ENCODE peak calls at places on chromosomes 13 and 19, in ten cellular contexts. E is tibial artery; R is left ventricle myocardium inferior; C is hypothalamus; J is stimulated activated naive CD4-positive, alpha-beta T cell; T is GM23248; P is dermis microvascular lymphatic vessel endothelial cell; W is stimulated activated CD8-positive, alpha-beta memory T cell treated with anti-CD3 and anti-CD28 coated beads, Interleukin-4, amount 100 ng/mL, for 4 hours; K is HuH-7.5; B is HS-5. I is an unnamed sample.

GRCh38 chr13:90445179-90445578 is 902.3 kb upstream of the MIR17HG start:
- DNase-seq in E (no peak), K (no peak), P (peak; percentile 62), T (peak; percentile 93), R (no peak), C (no peak), B (peak; percentile 60), J (no peak), W (no peak), I (no peak)

GRCh38 chr13:74795526-74795925 is 661.3 kb upstream of the KLF12 start:
- DNase-seq in W (no peak), B (no peak), J (no peak), T (no peak), P (no peak), C (no peak), R (no peak), K (no peak), E (no peak), I (no peak)

GRCh38 chr13:83048419-83048818 is 833.9 kb downstream of the SLITRK1 start:
- DNase-seq in B (peak; percentile 1), W (no peak), R (no peak), J (no peak), C (no peak), K (no peak), P (no peak), E (no peak), T (peak; percentile 60), I (no peak)

GRCh38 chr19:5434970-5435641 is 20.1 kb upstream of the ZNRF4 start:
- DNase-seq in R (no peak), C (no peak), P (peak; percentile 13), W (peak; percentile 14), B (peak; percentile 35), E (no peak), T (peak; percentile 98), K (no peak), J (no peak), I (no peak)

GRCh38 chr19:38722947-38723605 is 21.2 kb downstream of the CAPN12 start:
- DNase-seq in J (no peak), W (no peak), C (no peak), E (no peak), P (no peak), K (no peak), T (no peak), R (no peak), B (no peak), I (no peak)

GRCh38 chr13:98480915-98481510 is 95.9 kb downstream of the STK24 start:
- DNase-seq in B (no peak), E (no peak), R (peak; percentile 60), C (no peak), W (no peak), K (no peak), J (no peak), T (no peak), P (peak; percentile 23), I (peak; percentile 73)

GRCh38 chr13:112782433-112783010 is 92.7 kb downstream of the ATP11A start:
- DNase-seq in J (no peak), T (no peak), C (no peak), K (no peak), W (no peak), B (no peak), P (no peak), E (no peak), R (no peak), I (no peak)

GRCh38 chr13:99658266-99658991 is 157.2 kb downstream of the TM9SF2 start:
- DNase-seq in E (peak; percentile 66), J (peak; percentile 75), C (no peak), W (peak; percentile 10), B (peak; percentile 31), R (peak; percentile 59), P (peak; percentile 44), K (peak; percentile 7), T (peak; percentile 79), I (peak; percentile 85)

GRCh38 chr19:39671739-39672363 is 16.1 kb downstream of the LGALS16 start:
- DNase-seq in K (peak; percentile 25), B (peak; percentile 29), R (no peak), P (peak; percentile 62), T (peak; percentile 60), E (no peak), C (no peak), J (peak; percentile 73), W (peak; percentile 14), I (no peak)

GRCh38 chr13:34967851-34968562 is 25.9 kb downstream of the NBEA start:
- DNase-seq in K (no peak), T (no peak), P (no peak), E (no peak), R (no peak), W (no peak), B (no peak), J (no peak), C (no peak), I (no peak)

GRCh38 chr19:4278460-4278901 is 585 bp upstream of the SHD start:
- DNase-seq in P (no peak), B (no peak), W (no peak), J (no peak), K (no peak), E (no peak), R (no peak), C (no peak), T (no peak), I (no peak)

GRCh38 chr13:42334329-42334706 is 62.4 kb downstream of the AKAP11 start:
- DNase-seq in P (no peak), E (no peak), R (no peak), W (no peak), C (no peak), B (no peak), T (no peak), K (no peak), J (peak; percentile 19), I (no peak)

GRCh38 chr13:33050161-33050560 is 33.9 kb downstream of the KL start:
- DNase-seq in C (no peak), P (no peak), J (no peak), K (no peak), T (peak; percentile 58), W (no peak), B (no peak), R (no peak), E (no peak), I (no peak)

GRCh38 chr19:35347171-35347929 is at the start of gene FFAR1:
- DNase-seq in R (no peak), T (no peak), J (peak; percentile 39), W (no peak), E (peak; percentile 48), K (no peak), C (no peak), P (no peak), B (no peak), I (no peak)

GRCh38 chr13:109871018-109871370 is 84.6 kb upstream of the IRS2 start:
- DNase-seq in P (no peak), K (no peak), R (no peak), B (no peak), W (no peak), T (peak; percentile 28), E (no peak), J (no peak), C (no peak), I (no peak)

GRCh38 chr19:55258828-55259539 is at the start of gene PPP6R1:
- DNase-seq in E (peak; percentile 100), R (peak; percentile 98), B (peak; percentile 99), T (peak; percentile 98), J (peak; percentile 100), K (peak; percentile 99), P (peak; percentile 100), W (peak; percentile 83), C (peak; percentile 84), I (peak; percentile 99)

GRCh38 chr19:56547535-56547934 is 8.8 kb downstream of the ZFP28 start:
- DNase-seq in E (no peak), J (no peak), R (no peak), W (no peak), T (no peak), C (no peak), B (no peak), K (no peak), P (no peak), I (no peak)

GRCh38 chr19:50772408-50773311 is 2.4 kb downstream of the GPR32 start:
- DNase-seq in R (no peak), K (no peak), C (no peak), P (peak; percentile 42), W (no peak), J (no peak), T (peak; percentile 39), E (no peak), B (no peak), I (no peak)

GRCh38 chr19:15091918-15092753 is 10.1 kb downstream of the OR1I1 start:
- DNase-seq in K (no peak), P (peak; percentile 75), W (no peak), B (peak; percentile 58), R (no peak), E (no peak), C (no peak), J (peak; percentile 76), T (peak; percentile 67), I (no peak)

GRCh38 chr13:48818495-48818961 is 157.2 kb upstream of the FNDC3A start:
- DNase-seq in E (no peak), W (no peak), T (peak; percentile 92), J (no peak), P (no peak), K (no peak), C (no peak), B (peak; percentile 71), R (no peak), I (peak; percentile 15)

GRCh38 chr19:38375748-38376147 is 1.4 kb downstream of the PSMD8 start:
- DNase-seq in J (no peak), T (peak; percentile 68), P (no peak), R (peak; percentile 53), K (no peak), B (no peak), W (no peak), E (no peak), C (no peak), I (no peak)

GRCh38 chr13:22061371-22061805 is 390.5 kb downstream of the FGF9 start:
- DNase-seq in T (no peak), W (peak; percentile 35), E (no peak), R (no peak), P (no peak), B (no peak), J (peak; percentile 61), C (no peak), K (no peak), I (no peak)

GRCh38 chr13:67383358-67383757 is 153.2 kb upstream of the PCDH9 start:
- DNase-seq in C (no peak), W (no peak), P (no peak), R (no peak), T (no peak), E (no peak), J (no peak), K (peak; percentile 15), B (no peak), I (no peak)